ENCODE peak calls at places on chromosome 6, in five cellular contexts. U is A549, I is ovary, N is H1, O is upper lobe of left lung. R is an unnamed sample.

GRCh38 chr6:5905431-5906339 is 101.0 kb downstream of the NRN1 start:
- DNase-seq in U (no peak), I (peak; percentile 35), N (no peak), O (peak; percentile 6), R (peak; percentile 36)

GRCh38 chr6:167933847-167934246 is 63.6 kb upstream of the KIF25 start:
- DNase-seq in U (no peak), I (no peak), N (no peak), O (no peak), R (no peak)

GRCh38 chr6:16676376-16676775 is 84.9 kb downstream of the ATXN1 start:
- DNase-seq in U (no peak), I (no peak), N (no peak), O (no peak), R (no peak)

GRCh38 chr6:145892026-145892425 is 72.1 kb downstream of the SHPRH start:
- DNase-seq in U (no peak), I (no peak), N (no peak), O (no peak), R (no peak)

GRCh38 chr6:86856937-86857563 is 80.3 kb upstream of the HTR1E start:
- DNase-seq in U (peak; percentile 3), I (no peak), N (peak; percentile 3), O (no peak), R (peak; percentile 44)

GRCh38 chr6:32092760-32093497 is 16.2 kb downstream of the TNXB start:
- DNase-seq in U (no peak), I (peak; percentile 68), N (no peak), O (no peak), R (no peak)

GRCh38 chr6:7914991-7915789 is 4.6 kb upstream of the TXNDC5 start:
- DNase-seq in U (no peak), I (no peak), N (no peak), O (no peak), R (no peak)

GRCh38 chr6:33692760-33693158 is 18.7 kb downstream of the UQCC2 start:
- DNase-seq in U (no peak), I (no peak), N (no peak), O (peak; percentile 57), R (peak; percentile 51)

GRCh38 chr6:46772754-46773153 is 20.4 kb upstream of the MEP1A start:
- DNase-seq in U (no peak), I (no peak), N (no peak), O (no peak), R (no peak)

GRCh38 chr6:117232191-117232590 is 33.2 kb upstream of the VGLL2 start:
- DNase-seq in U (no peak), I (no peak), N (no peak), O (no peak), R (no peak)

GRCh38 chr6:137677714-137678113 is 183.5 kb upstream of the OLIG3 start:
- DNase-seq in U (no peak), I (no peak), N (no peak), O (no peak), R (no peak)

GRCh38 chr6:127053032-127053908 is 65.2 kb upstream of the RSPO3 start:
- DNase-seq in U (no peak), I (no peak), N (no peak), O (no peak), R (no peak)

GRCh38 chr6:29553268-29554057 is 6.1 kb downstream of the UBD start:
- DNase-seq in U (no peak), I (no peak), N (peak; percentile 49), O (peak; percentile 94), R (peak; percentile 45)

GRCh38 chr6:4776493-4776966 is 326 bp downstream of the CDYL start:
- DNase-seq in U (no peak), I (no peak), N (no peak), O (no peak), R (no peak)

GRCh38 chr6:89375427-89375868 is 22.9 kb upstream of the UBE2J1 start:
- DNase-seq in U (no peak), I (no peak), N (peak; percentile 82), O (no peak), R (peak; percentile 71)
- TF ChIP-seq EP300 in U (no peak), I (no peak), N (no peak), O (no peak), R (no peak)

DNA sequence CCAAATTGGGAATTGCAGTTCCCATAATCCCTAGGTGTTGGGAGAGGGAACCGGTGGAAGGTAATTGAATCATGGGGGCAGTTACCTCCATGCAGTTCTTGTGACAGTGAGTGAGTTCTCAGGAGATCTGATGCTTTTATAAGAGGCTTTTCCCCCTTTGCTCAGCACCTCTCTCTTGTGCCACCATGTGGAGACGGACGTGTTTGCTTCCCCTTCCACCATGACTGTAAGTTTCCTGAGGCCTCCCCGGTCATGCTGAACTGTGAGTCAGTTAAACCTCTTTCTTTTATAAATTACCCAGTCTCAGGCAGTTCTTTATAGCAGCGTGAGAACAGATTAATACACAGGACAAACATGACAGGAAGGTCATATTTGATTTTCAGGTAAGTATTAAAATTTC is 25.3 kb upstream of the HECA start:
- DNase-seq in U (no peak), I (no peak), N (no peak), O (no peak), R (no peak)
- TF ChIP-seq CTCF in U (no peak), I (no peak), N (peak; percentile 59), O (no peak), R (no peak)

GRCh38 chr6:26087284-26088115 is at the start of gene HFE:
- DNase-seq in U (peak; percentile 24), I (peak; percentile 69), N (no peak), O (peak; percentile 88), R (peak; percentile 51)
- TF ChIP-seq POLR2A in U (peak; percentile 8), I (no peak), N (peak; percentile 55), O (no peak), R (no peak)

GRCh38 chr6:112337209-112337638 is 9.9 kb upstream of the RFPL4B start:
- DNase-seq in U (peak; percentile 39), I (peak; percentile 75), N (peak; percentile 23), O (no peak), R (peak; percentile 53)
- TF ChIP-seq EP300 in U (no peak), I (no peak), N (no peak), O (no peak), R (no peak)

DNA sequence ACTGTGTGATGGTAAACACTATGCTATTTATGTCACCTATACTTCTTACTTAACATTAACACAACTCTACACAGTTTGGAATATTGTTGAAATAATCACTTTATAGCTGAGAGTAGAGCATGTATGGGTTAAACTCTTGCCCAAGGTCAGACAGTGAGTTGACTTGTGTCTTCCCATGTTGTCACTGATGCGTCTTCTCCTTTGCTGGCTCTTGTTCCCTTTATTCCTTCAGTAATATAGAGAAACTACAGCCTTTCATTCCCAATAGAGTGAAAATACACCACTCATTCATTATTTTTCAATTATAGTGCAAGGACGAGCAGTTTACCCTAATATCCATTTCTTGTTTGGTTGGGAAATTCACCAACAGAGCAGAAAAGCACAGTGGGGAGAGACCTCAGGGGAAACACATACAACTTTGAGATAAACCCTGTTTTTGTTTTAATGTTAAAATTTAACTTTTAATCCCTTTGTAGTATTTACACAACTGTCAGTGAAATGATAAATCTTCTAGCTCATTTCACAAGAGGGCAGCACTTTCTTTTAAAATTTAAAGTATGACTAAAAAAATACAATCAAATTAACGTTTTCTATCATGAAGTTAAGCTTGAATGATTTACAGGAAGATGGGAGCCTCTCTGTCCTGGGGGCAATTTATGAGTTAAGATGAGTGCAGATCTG is 363.0 kb downstream of the UTRN start:
- DNase-seq in U (no peak), I (no peak), N (no peak), O (no peak), R (no peak)
- TF ChIP-seq CTCF in U (peak; percentile 32), I (no peak), N (no peak), O (no peak), R (no peak)

GRCh38 chr6:125066964-125067363 is 86.6 kb upstream of the TPD52L1 start:
- DNase-seq in U (no peak), I (no peak), N (no peak), O (no peak), R (no peak)
- TF ChIP-seq POLR2A in U (no peak), I (no peak), N (no peak), O (no peak), R (no peak)

GRCh38 chr6:10400330-10400729 is 14.5 kb downstream of the TFAP2A start:
- DNase-seq in U (no peak), I (no peak), N (no peak), O (no peak), R (no peak)

GRCh38 chr6:10403385-10404106 is 11.3 kb downstream of the TFAP2A start:
- DNase-seq in U (peak; percentile 64), I (no peak), N (no peak), O (no peak), R (no peak)

GRCh38 chr6:10401004-10401536 is 13.8 kb downstream of the TFAP2A start:
- DNase-seq in U (no peak), I (no peak), N (no peak), O (no peak), R (no peak)

GRCh38 chr6:10402648-10403311 is 12.1 kb downstream of the TFAP2A start:
- DNase-seq in U (no peak), I (no peak), N (no peak), O (no peak), R (no peak)

GRCh38 chr6:10401632-10402223 is 13.1 kb downstream of the TFAP2A start:
- DNase-seq in U (no peak), I (no peak), N (no peak), O (no peak), R (no peak)
- TF ChIP-seq EP300 in U (no peak), I (no peak), N (no peak), O (no peak), R (no peak)

GRCh38 chr6:91447086-91447485 is 860.2 kb upstream of the MAP3K7 start:
- DNase-seq in U (no peak), I (no peak), N (no peak), O (no peak), R (no peak)

GRCh38 chr6:91453479-91453878 is 866.6 kb upstream of the MAP3K7 start:
- DNase-seq in U (no peak), I (no peak), N (no peak), O (no peak), R (no peak)

GRCh38 chr6:91447530-91447929 is 860.7 kb upstream of the MAP3K7 start:
- DNase-seq in U (no peak), I (no peak), N (no peak), O (no peak), R (no peak)

GRCh38 chr6:91449539-91449938 is 862.7 kb upstream of the MAP3K7 start:
- DNase-seq in U (no peak), I (no peak), N (no peak), O (no peak), R (no peak)
- TF ChIP-seq CTCF in U (no peak), I (no peak), N (no peak), O (no peak), R (no peak)